ENCODE peak calls at places on chromosomes 12 and 14, in eight cellular contexts. One of them, this sample, is unnamed.

GRCh38 chr14:50347521-50347920 is 35.4 kb downstream of the DMAC2L start:
- DNase-seq in PC-3: peak
- DNase-seq in lung: no peak
- DNase-seq in fibroblast of pulmonary artery: peak
- DNase-seq in pancreas: no peak
- DNase-seq in HCT116: no peak
- DNase-seq in uterus: no peak
- DNase-seq in CD4-positive, alpha-beta T cell: no peak
- DNase-seq in this sample: no peak

GRCh38 chr14:50469982-50470381 is 62.4 kb downstream of the MAP4K5 start:
- DNase-seq in pancreas: no peak
- DNase-seq in PC-3: peak
- DNase-seq in fibroblast of pulmonary artery: no peak
- DNase-seq in HCT116: no peak
- DNase-seq in CD4-positive, alpha-beta T cell: no peak
- DNase-seq in uterus: no peak
- DNase-seq in lung: no peak
- DNase-seq in this sample: no peak

GRCh38 chr12:59472273-59472672 is 123.6 kb upstream of the SLC16A7 start:
- DNase-seq in CD4-positive, alpha-beta T cell: no peak
- DNase-seq in PC-3: no peak
- DNase-seq in fibroblast of pulmonary artery: no peak
- DNase-seq in HCT116: no peak
- DNase-seq in lung: no peak
- DNase-seq in pancreas: no peak
- DNase-seq in uterus: no peak
- DNase-seq in this sample: no peak

GRCh38 chr12:32005496-32006125 is 46.4 kb downstream of the RESF1 start:
- DNase-seq in pancreas: no peak
- DNase-seq in uterus: no peak
- DNase-seq in PC-3: no peak
- DNase-seq in HCT116: no peak
- DNase-seq in fibroblast of pulmonary artery: no peak
- DNase-seq in CD4-positive, alpha-beta T cell: no peak
- DNase-seq in lung: no peak
- DNase-seq in this sample: no peak

GRCh38 chr14:34199585-34199984 is 248.7 kb upstream of the EGLN3 start:
- DNase-seq in PC-3: no peak
- DNase-seq in HCT116: no peak
- DNase-seq in fibroblast of pulmonary artery: peak
- DNase-seq in pancreas: no peak
- DNase-seq in CD4-positive, alpha-beta T cell: no peak
- DNase-seq in lung: no peak
- DNase-seq in uterus: no peak
- DNase-seq in this sample: no peak

GRCh38 chr12:112350593-112351592 is 31.3 kb downstream of the HECTD4 start:
- DNase-seq in pancreas: no peak
- DNase-seq in CD4-positive, alpha-beta T cell: no peak
- DNase-seq in HCT116: no peak
- DNase-seq in lung: no peak
- DNase-seq in fibroblast of pulmonary artery: no peak
- DNase-seq in uterus: no peak
- DNase-seq in PC-3: no peak
- DNase-seq in this sample: no peak

GRCh38 chr14:61334197-61334701 is 12.9 kb downstream of the PRKCH start:
- DNase-seq in HCT116: no peak
- DNase-seq in CD4-positive, alpha-beta T cell: no peak
- DNase-seq in fibroblast of pulmonary artery: no peak
- DNase-seq in PC-3: no peak
- DNase-seq in pancreas: no peak
- DNase-seq in lung: no peak
- DNase-seq in uterus: no peak
- DNase-seq in this sample: no peak

GRCh38 chr14:74488788-74489397 is 4.2 kb downstream of the NPC2 start:
- DNase-seq in lung: no peak
- DNase-seq in pancreas: no peak
- DNase-seq in HCT116: peak
- DNase-seq in CD4-positive, alpha-beta T cell: no peak
- DNase-seq in uterus: no peak
- DNase-seq in PC-3: peak
- DNase-seq in fibroblast of pulmonary artery: peak
- DNase-seq in this sample: no peak

GRCh38 chr12:103043531-103044445 is 86.3 kb downstream of the ASCL1 start:
- DNase-seq in CD4-positive, alpha-beta T cell: no peak
- DNase-seq in pancreas: no peak
- DNase-seq in fibroblast of pulmonary artery: no peak
- DNase-seq in PC-3: no peak
- DNase-seq in lung: no peak
- DNase-seq in uterus: no peak
- DNase-seq in HCT116: no peak
- DNase-seq in this sample: no peak

GRCh38 chr12:122086641-122087285 is 8.2 kb downstream of the MLXIP start:
- DNase-seq in PC-3: no peak
- DNase-seq in pancreas: no peak
- DNase-seq in lung: no peak
- DNase-seq in HCT116: no peak
- DNase-seq in CD4-positive, alpha-beta T cell: no peak
- DNase-seq in fibroblast of pulmonary artery: no peak
- DNase-seq in uterus: no peak
- DNase-seq in this sample: no peak

GRCh38 chr12:1435456-1435855 is 158.9 kb downstream of the FBXL14 start:
- DNase-seq in uterus: no peak
- DNase-seq in PC-3: no peak
- DNase-seq in CD4-positive, alpha-beta T cell: no peak
- DNase-seq in fibroblast of pulmonary artery: peak
- DNase-seq in lung: no peak
- DNase-seq in pancreas: no peak
- DNase-seq in HCT116: no peak
- DNase-seq in this sample: no peak

GRCh38 chr14:74563233-74563585 is 48.8 kb downstream of the LTBP2 start:
- DNase-seq in lung: no peak
- DNase-seq in PC-3: peak
- DNase-seq in pancreas: no peak
- DNase-seq in HCT116: no peak
- DNase-seq in fibroblast of pulmonary artery: peak
- DNase-seq in uterus: no peak
- DNase-seq in CD4-positive, alpha-beta T cell: no peak
- DNase-seq in this sample: no peak

GRCh38 chr14:104268725-104269436 is 130.5 kb downstream of the KIF26A start:
- DNase-seq in PC-3: no peak
- DNase-seq in CD4-positive, alpha-beta T cell: no peak
- DNase-seq in HCT116: no peak
- DNase-seq in lung: no peak
- DNase-seq in pancreas: peak
- DNase-seq in uterus: no peak
- DNase-seq in fibroblast of pulmonary artery: no peak
- DNase-seq in this sample: no peak

GRCh38 chr14:56057071-56057865 is 60.9 kb upstream of the PELI2 start:
- DNase-seq in fibroblast of pulmonary artery: no peak
- DNase-seq in lung: no peak
- DNase-seq in CD4-positive, alpha-beta T cell: no peak
- DNase-seq in PC-3: no peak
- DNase-seq in uterus: no peak
- DNase-seq in HCT116: no peak
- DNase-seq in pancreas: no peak
- DNase-seq in this sample: no peak

GRCh38 chr14:53875337-53875897 is 81.2 kb downstream of the BMP4 start:
- DNase-seq in lung: no peak
- DNase-seq in CD4-positive, alpha-beta T cell: no peak
- DNase-seq in fibroblast of pulmonary artery: peak
- DNase-seq in uterus: peak
- DNase-seq in pancreas: no peak
- DNase-seq in HCT116: no peak
- DNase-seq in PC-3: no peak
- DNase-seq in this sample: peak

GRCh38 chr12:110743571-110744093 is 941 bp upstream of the PPP1CC start:
- DNase-seq in fibroblast of pulmonary artery: peak
- DNase-seq in PC-3: peak
- DNase-seq in CD4-positive, alpha-beta T cell: no peak
- DNase-seq in lung: peak
- DNase-seq in HCT116: no peak
- DNase-seq in uterus: peak
- DNase-seq in pancreas: peak
- DNase-seq in this sample: no peak

GRCh38 chr12:80807640-80808288 is 91.1 kb downstream of the MYF5 start:
- DNase-seq in uterus: no peak
- DNase-seq in PC-3: peak
- DNase-seq in HCT116: no peak
- DNase-seq in lung: no peak
- DNase-seq in fibroblast of pulmonary artery: no peak
- DNase-seq in pancreas: no peak
- DNase-seq in CD4-positive, alpha-beta T cell: no peak
- DNase-seq in this sample: peak
- TF ChIP-seq CTCF in uterus: no peak
- TF ChIP-seq CTCF in PC-3: no peak
- TF ChIP-seq CTCF in HCT116: no peak
- TF ChIP-seq CTCF in lung: no peak
- TF ChIP-seq CTCF in fibroblast of pulmonary artery: no peak
- TF ChIP-seq CTCF in pancreas: no peak
- TF ChIP-seq CTCF in CD4-positive, alpha-beta T cell: no peak
- TF ChIP-seq CTCF in this sample: no peak

DNA sequence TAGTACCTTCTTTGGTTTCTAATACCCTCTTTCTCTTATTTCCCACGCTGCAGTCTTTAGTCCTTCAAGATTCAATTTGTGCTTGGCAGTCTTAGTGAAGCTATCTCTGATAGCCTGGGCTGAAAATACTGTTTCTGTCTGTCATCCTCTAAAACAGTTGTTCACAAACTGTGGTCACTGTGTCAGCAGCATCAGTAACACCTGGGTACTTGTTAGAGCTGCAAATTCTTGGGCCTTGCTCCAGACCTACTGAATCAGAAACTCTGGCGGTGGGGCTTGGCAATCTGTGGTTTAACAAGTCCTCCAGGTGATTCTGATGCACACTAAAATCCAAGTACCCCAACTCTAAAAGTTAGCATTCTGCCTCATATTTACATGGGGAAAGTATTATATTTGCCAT is 217.5 kb upstream of the SEL1L start:
- DNase-seq in uterus: no peak
- DNase-seq in fibroblast of pulmonary artery: no peak
- DNase-seq in lung: no peak
- DNase-seq in CD4-positive, alpha-beta T cell: no peak
- DNase-seq in pancreas: no peak
- DNase-seq in HCT116: no peak
- DNase-seq in PC-3: no peak
- DNase-seq in this sample: no peak
- TF ChIP-seq CTCF in uterus: no peak
- TF ChIP-seq CTCF in fibroblast of pulmonary artery: no peak
- TF ChIP-seq CTCF in lung: no peak
- TF ChIP-seq CTCF in CD4-positive, alpha-beta T cell: no peak
- TF ChIP-seq CTCF in pancreas: no peak
- TF ChIP-seq CTCF in HCT116: no peak
- TF ChIP-seq CTCF in PC-3: no peak
- TF ChIP-seq CTCF in this sample: no peak

GRCh38 chr12:66719862-66720261 is 41.0 kb upstream of the GRIP1 start:
- DNase-seq in HCT116: no peak
- DNase-seq in CD4-positive, alpha-beta T cell: no peak
- DNase-seq in fibroblast of pulmonary artery: no peak
- DNase-seq in PC-3: no peak
- DNase-seq in lung: no peak
- DNase-seq in pancreas: no peak
- DNase-seq in uterus: no peak
- DNase-seq in this sample: no peak

GRCh38 chr12:66714709-66715108 is 35.8 kb upstream of the GRIP1 start:
- DNase-seq in uterus: no peak
- DNase-seq in CD4-positive, alpha-beta T cell: no peak
- DNase-seq in fibroblast of pulmonary artery: no peak
- DNase-seq in HCT116: no peak
- DNase-seq in PC-3: no peak
- DNase-seq in pancreas: no peak
- DNase-seq in lung: no peak
- DNase-seq in this sample: no peak

GRCh38 chr12:66713984-66714383 is 35.1 kb upstream of the GRIP1 start:
- DNase-seq in pancreas: no peak
- DNase-seq in lung: no peak
- DNase-seq in fibroblast of pulmonary artery: no peak
- DNase-seq in uterus: no peak
- DNase-seq in CD4-positive, alpha-beta T cell: no peak
- DNase-seq in PC-3: no peak
- DNase-seq in HCT116: no peak
- DNase-seq in this sample: no peak

GRCh38 chr12:66716522-66716921 is 37.6 kb upstream of the GRIP1 start:
- DNase-seq in lung: no peak
- DNase-seq in HCT116: no peak
- DNase-seq in PC-3: no peak
- DNase-seq in CD4-positive, alpha-beta T cell: no peak
- DNase-seq in uterus: no peak
- DNase-seq in pancreas: no peak
- DNase-seq in fibroblast of pulmonary artery: no peak
- DNase-seq in this sample: no peak

GRCh38 chr12:66717049-66717448 is 38.2 kb upstream of the GRIP1 start:
- DNase-seq in pancreas: no peak
- DNase-seq in lung: no peak
- DNase-seq in PC-3: peak
- DNase-seq in uterus: no peak
- DNase-seq in fibroblast of pulmonary artery: no peak
- DNase-seq in CD4-positive, alpha-beta T cell: no peak
- DNase-seq in HCT116: no peak
- DNase-seq in this sample: no peak
- TF ChIP-seq CTCF in pancreas: no peak
- TF ChIP-seq CTCF in lung: no peak
- TF ChIP-seq CTCF in PC-3: peak
- TF ChIP-seq CTCF in uterus: no peak
- TF ChIP-seq CTCF in fibroblast of pulmonary artery: no peak
- TF ChIP-seq CTCF in CD4-positive, alpha-beta T cell: no peak
- TF ChIP-seq CTCF in HCT116: no peak
- TF ChIP-seq CTCF in this sample: no peak

DNA sequence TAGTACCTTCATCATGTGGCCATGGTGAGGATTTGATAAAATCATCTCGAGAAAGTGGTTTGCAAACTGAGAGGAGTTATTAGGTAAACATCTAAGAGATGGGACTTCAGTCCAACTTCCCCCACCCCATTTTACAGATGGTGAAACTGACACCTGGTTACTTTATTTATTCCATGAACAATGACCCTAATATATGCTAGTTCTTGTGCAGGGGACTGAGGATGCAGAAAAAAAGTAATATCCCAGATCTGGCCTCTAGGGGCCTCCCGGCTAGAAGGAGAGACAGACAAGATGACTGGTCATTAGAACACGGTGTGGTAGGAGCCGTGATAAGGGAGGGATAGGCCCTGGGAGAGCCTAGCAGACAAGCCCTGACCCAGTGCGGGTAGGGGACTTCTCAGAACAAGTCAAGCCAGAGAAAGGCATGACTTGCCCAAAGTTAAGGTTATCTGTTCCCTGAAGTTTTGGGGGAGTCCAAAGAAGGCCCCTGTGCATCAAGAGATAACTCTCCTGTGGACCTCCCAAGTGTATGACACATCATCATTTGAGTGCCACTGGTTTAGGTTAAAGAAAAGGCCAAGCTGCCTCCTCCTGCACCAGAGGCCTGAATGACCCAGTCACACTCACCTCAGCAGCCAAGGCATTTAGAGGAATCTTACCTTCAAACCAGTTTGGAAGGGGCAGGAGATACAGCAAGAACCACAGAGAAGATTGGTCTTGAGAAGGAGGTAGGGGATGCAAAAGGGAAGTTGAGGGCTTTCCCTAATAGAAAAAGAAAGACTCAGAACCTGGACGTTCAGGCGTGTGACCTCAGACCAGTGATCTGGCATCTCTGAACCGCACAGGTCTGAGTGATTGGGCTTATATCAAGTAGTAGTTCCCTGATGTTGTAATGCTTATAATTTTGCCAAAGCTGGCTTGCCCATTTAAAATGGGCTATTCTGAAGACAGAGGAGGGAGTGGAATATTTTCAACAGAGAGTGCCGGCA is 1.6 kb downstream of the CMKLR1 start:
- DNase-seq in PC-3: peak
- DNase-seq in pancreas: no peak
- DNase-seq in uterus: no peak
- DNase-seq in lung: no peak
- DNase-seq in fibroblast of pulmonary artery: peak
- DNase-seq in CD4-positive, alpha-beta T cell: no peak
- DNase-seq in HCT116: peak
- DNase-seq in this sample: peak
- TF ChIP-seq CTCF in PC-3: peak
- TF ChIP-seq CTCF in pancreas: no peak
- TF ChIP-seq CTCF in uterus: peak
- TF ChIP-seq CTCF in lung: no peak
- TF ChIP-seq CTCF in fibroblast of pulmonary artery: peak
- TF ChIP-seq CTCF in CD4-positive, alpha-beta T cell: peak
- TF ChIP-seq CTCF in HCT116: peak
- TF ChIP-seq CTCF in this sample: peak